ENCODE peak calls at places on chromosomes 4 and X, in nine cellular contexts. S, A, N, J, R, P, L, I and G are unnamed samples.

GRCh38 chrX:149909324-149910177 is 19.8 kb upstream of the HSFX4 start:
- DNase-seq in S (no peak), J (no peak), L (no peak), P (no peak), N (no peak), R (no peak), A (no peak), I (no peak), G (no peak)

GRCh38 chr4:64584981-64585557 is 175.8 kb upstream of the TECRL start:
- DNase-seq in P (no peak), R (no peak), S (peak; percentile 6), J (no peak), I (peak; percentile 53), A (peak; percentile 21), N (no peak), L (no peak), G (peak; percentile 46)

GRCh38 chr4:102637391-102637790 is 123.4 kb downstream of the MANBA start:
- DNase-seq in S (no peak), I (no peak), P (no peak), J (no peak), A (no peak), N (no peak), R (no peak), L (no peak), G (no peak)

GRCh38 chr4:159273126-159273438 is 170.2 kb downstream of the RAPGEF2 start:
- DNase-seq in I (peak; percentile 48), P (no peak), S (no peak), L (no peak), J (no peak), A (peak; percentile 27), R (no peak), N (no peak), G (peak; percentile 34)

GRCh38 chr4:106062452-106062875 is 167.2 kb downstream of the NPNT start:
- DNase-seq in R (no peak), A (no peak), P (no peak), S (peak; percentile 70), I (peak; percentile 53), N (no peak), J (no peak), L (peak; percentile 7), G (no peak)

GRCh38 chr4:112296949-112297483 is at the start of gene ALPK1:
- DNase-seq in S (peak; percentile 94), J (no peak), I (peak; percentile 93), N (no peak), R (no peak), P (no peak), L (peak; percentile 81), A (peak; percentile 71), G (no peak)

GRCh38 chrX:39689374-39690104 is 408.2 kb downstream of the BCOR start:
- DNase-seq in I (no peak), A (no peak), S (no peak), L (no peak), N (no peak), J (peak; percentile 82), R (no peak), P (no peak), G (peak; percentile 75)

GRCh38 chrX:154751669-154752271 is 893 bp upstream of the GAB3 start:
- DNase-seq in S (no peak), N (no peak), R (no peak), J (no peak), L (no peak), I (no peak), A (no peak), P (no peak), G (no peak)

GRCh38 chrX:21738145-21738949 is 19.6 kb downstream of the SMPX start:
- DNase-seq in L (no peak), P (no peak), R (no peak), I (no peak), N (no peak), S (no peak), A (no peak), J (no peak), G (no peak)

GRCh38 chrX:90040807-90041206 is 119.1 kb downstream of the TGIF2LX start:
- DNase-seq in P (no peak), L (no peak), I (no peak), J (no peak), R (no peak), S (no peak), A (no peak), N (no peak), G (no peak)

GRCh38 chr4:149264093-149264733 is 551.4 kb downstream of the IQCM start:
- DNase-seq in I (peak; percentile 66), N (no peak), P (no peak), A (peak; percentile 20), S (peak; percentile 74), L (peak; percentile 21), R (peak; percentile 62), J (no peak), G (peak; percentile 34)

DNA sequence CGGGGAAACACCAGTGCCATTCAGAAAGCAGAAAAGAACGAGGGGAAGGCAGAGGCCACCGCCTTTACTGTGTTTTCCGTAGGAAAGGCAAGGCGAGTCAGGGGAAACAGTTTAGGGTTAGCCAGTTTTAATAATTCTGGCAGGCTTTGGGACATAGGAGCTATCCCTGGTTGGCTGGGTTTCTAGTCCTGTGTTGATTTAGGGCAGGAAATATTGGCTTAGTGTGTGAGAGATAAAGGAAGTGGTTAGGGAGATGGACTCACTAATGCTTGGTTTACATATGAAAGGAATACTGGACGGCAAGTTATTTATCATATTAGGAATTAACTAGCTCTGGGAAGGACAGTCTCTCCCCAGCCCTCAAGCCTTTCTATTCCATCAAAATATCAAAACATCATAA is 53.1 kb downstream of the SYNPO2 start:
- DNase-seq in L (no peak), I (peak; percentile 66), R (no peak), N (no peak), S (peak; percentile 49), A (no peak), J (no peak), P (no peak), G (no peak)
- H3K4me3 ChIP-seq in L (no peak overlapping the region), I (no peak overlapping the region), R (no peak overlapping the region), N (no peak overlapping the region), S (no peak overlapping the region), A (no peak overlapping the region), J (no peak overlapping the region), P (no peak overlapping the region), G (no peak overlapping the region)

GRCh38 chrX:131778269-131779218 is 234.7 kb downstream of the OR13H1 start:
- DNase-seq in A (no peak), L (no peak), P (peak; percentile 79), S (peak; percentile 76), J (peak; percentile 90), R (peak; percentile 89), I (peak; percentile 80), N (peak; percentile 75), G (no peak)
- TF ChIP-seq CTCF in A (peak; percentile 16), L (peak; percentile 58), P (peak; percentile 69), S (peak; percentile 62), J (no peak), R (no peak), I (peak; percentile 42), N (peak; percentile 35), G (no peak)

GRCh38 chr4:183905593-183906485 is 732 bp downstream of the STOX2 start:
- DNase-seq in N (peak; percentile 19), P (no peak), J (no peak), A (peak; percentile 52), L (no peak), I (peak; percentile 16), R (peak; percentile 46), S (peak; percentile 37), G (peak; percentile 70)
- H3K4me3 ChIP-seq in N (peak overlapping the region; percentile 51), P (peak overlapping the region; percentile 79), J (peak overlapping the region; percentile 66), A (peak overlapping the region; percentile 43), L (peak overlapping the region; percentile 30), I (peak overlapping the region; percentile 35), R (peak overlapping the region; percentile 30), S (peak overlapping the region; percentile 60), G (peak overlapping the region; percentile 94)

GRCh38 chrX:131843996-131844395 is 179.1 kb upstream of the STK26 start:
- DNase-seq in J (no peak), I (no peak), R (no peak), S (no peak), P (no peak), N (no peak), A (no peak), L (no peak), G (no peak)

GRCh38 chrX:131840799-131841495 is 182.2 kb upstream of the STK26 start:
- DNase-seq in A (no peak), P (no peak), I (no peak), L (no peak), N (no peak), R (no peak), S (no peak), J (no peak), G (no peak)

GRCh38 chrX:131845771-131846170 is 177.3 kb upstream of the STK26 start:
- DNase-seq in A (no peak), P (no peak), N (no peak), I (no peak), J (no peak), L (no peak), S (no peak), R (no peak), G (no peak)

GRCh38 chrX:131845201-131845600 is 177.9 kb upstream of the STK26 start:
- DNase-seq in J (no peak), P (no peak), I (no peak), A (no peak), S (no peak), L (no peak), R (no peak), N (no peak), G (no peak)

DNA sequence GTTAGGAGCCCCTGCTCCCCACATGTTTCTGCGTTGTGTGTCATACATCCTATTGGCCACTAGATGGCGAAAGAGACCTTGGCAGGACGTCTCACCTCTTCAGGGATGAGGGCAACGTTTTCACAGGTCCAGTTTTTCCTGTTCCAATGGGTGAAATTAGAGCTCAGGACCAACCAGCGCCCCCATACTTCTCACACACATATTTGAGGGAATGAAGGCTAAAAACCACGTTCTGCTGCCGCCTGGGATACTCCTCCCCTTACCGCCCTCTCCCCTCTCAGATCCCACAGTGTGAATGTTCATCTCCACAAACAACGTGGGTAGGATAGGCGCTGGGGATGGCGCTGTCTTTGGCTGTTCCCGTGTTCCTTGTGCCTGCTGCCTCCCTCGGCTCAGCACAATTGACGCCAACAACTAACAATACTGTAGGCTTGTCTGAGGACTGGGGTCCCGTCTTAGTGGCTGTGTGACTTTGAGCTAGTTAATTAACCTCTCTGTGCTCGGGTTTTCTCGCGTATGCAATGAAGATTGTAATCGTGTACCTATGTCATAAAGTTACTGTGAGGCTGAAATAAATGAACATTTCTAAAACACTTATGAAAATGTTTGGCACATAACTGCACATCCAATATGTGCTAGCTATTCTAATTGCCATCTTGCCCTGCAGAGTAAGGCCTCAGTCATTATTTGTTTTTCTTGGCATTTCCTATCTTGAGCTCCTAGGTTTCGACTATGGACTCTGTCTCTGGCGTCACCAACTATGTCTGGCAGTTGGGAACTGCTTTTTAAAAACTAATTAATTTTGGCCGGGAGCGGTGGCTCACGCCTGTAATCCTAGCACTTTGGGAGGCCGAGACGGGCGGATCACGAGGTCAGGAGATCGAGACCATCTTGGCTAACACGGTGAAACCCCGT is 181.3 kb upstream of the STK26 start:
- DNase-seq in L (no peak), A (peak; percentile 42), P (no peak), S (peak; percentile 38), J (no peak), R (peak; percentile 52), I (peak; percentile 54), N (no peak), G (peak; percentile 19)
- TF ChIP-seq CTCF in L (peak; percentile 93), A (peak; percentile 85), P (peak; percentile 81), S (peak; percentile 68), J (no peak), R (peak; percentile 63), I (peak; percentile 90), N (peak; percentile 81), G (peak; percentile 82)

DNA sequence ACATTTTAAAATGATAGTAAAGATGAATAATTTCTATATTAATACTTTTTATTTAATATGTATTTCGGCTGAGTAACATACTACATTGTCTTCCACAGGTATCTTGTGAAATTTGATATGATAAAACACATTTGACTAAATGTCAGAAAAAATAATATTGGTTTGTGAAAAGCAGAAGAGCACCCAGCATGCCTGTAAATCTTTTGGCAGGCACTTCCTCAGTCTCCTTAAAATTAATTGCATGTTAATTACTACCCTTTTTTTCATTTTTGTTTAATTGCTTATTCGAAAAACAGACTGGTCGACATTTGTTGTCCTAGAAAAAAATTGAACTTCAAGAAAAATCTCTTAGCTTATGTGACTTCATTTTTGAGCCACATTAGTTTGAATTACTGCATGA is 40.6 kb downstream of the CLCN3 start:
- DNase-seq in I (no peak), J (no peak), A (no peak), P (no peak), N (no peak), L (no peak), S (no peak), R (no peak), G (no peak)
- H3K4me3 ChIP-seq in I (peak overlapping the region; percentile 66), J (no peak overlapping the region), A (no peak overlapping the region), P (peak overlapping the region; percentile 63), N (no peak overlapping the region), L (peak overlapping the region; percentile 43), S (no peak overlapping the region), R (no peak overlapping the region), G (peak overlapping the region; percentile 76)